ENCODE peak calls at places on chromosomes 13 and 19, in ten cellular contexts. H is psoas muscle; Y is cardiac septum; K is ascending aorta; V is stimulated activated CD4-positive, alpha-beta T cell treated with anti-CD3 and anti-CD28 coated beads, TNF-alpha, amount 100 ng/mL, for 1 hour; Q is T-helper 17 cell; J is NCI-H1092; U is stromal cell of bone marrow; B is upper lobe of right lung; R is NCI-H774. N is an unnamed sample.

GRCh38 chr13:28177877-28178276 is 39.5 kb downstream of the PAN3 start:
- DNase-seq in B (no peak), K (no peak), J (no peak), Q (no peak), U (no peak), V (no peak), Y (no peak), H (no peak), R (no peak), N (no peak)

GRCh38 chr19:46442808-46443450 is 14.2 kb upstream of the PNMA8C start:
- DNase-seq in Y (no peak), V (no peak), U (peak; percentile 50), Q (no peak), B (peak; percentile 40), R (no peak), K (no peak), J (no peak), H (peak; percentile 19), N (no peak)

GRCh38 chr13:114115191-114115671 is 17.2 kb downstream of the RASA3 start:
- DNase-seq in U (no peak), R (no peak), H (peak; percentile 48), B (peak; percentile 85), Q (no peak), Y (no peak), J (no peak), V (no peak), K (peak; percentile 70), N (peak; percentile 85)

GRCh38 chr13:110957181-110957884 is 42.5 kb upstream of the ANKRD10 start:
- DNase-seq in V (no peak), U (no peak), R (no peak), K (no peak), B (no peak), J (no peak), Y (no peak), Q (no peak), H (no peak), N (no peak)

GRCh38 chr13:40094056-40094455 is 438.6 kb downstream of the COG6 start:
- DNase-seq in Y (no peak), H (no peak), V (no peak), R (no peak), K (no peak), J (no peak), U (no peak), B (no peak), Q (no peak), N (no peak)

GRCh38 chr13:41492432-41493267 is 35.3 kb downstream of the RGCC start:
- DNase-seq in U (no peak), J (no peak), H (no peak), Q (no peak), B (no peak), Y (no peak), R (no peak), V (no peak), K (no peak), N (no peak)

GRCh38 chr13:39787086-39787487 is 131.6 kb downstream of the COG6 start:
- DNase-seq in Y (no peak), H (no peak), Q (no peak), B (no peak), V (no peak), K (no peak), J (no peak), U (no peak), R (no peak), N (no peak)

GRCh38 chr19:46674416-46675178 is 13.6 kb upstream of the DACT3 start:
- DNase-seq in V (no peak), U (no peak), B (no peak), K (no peak), R (no peak), Y (no peak), J (no peak), Q (no peak), H (no peak), N (no peak)

GRCh38 chr19:3176715-3177501 is 1.7 kb upstream of the S1PR4 start:
- DNase-seq in R (no peak), J (no peak), Q (peak; percentile 39), V (peak; percentile 49), H (no peak), U (no peak), B (peak; percentile 87), Y (no peak), K (no peak), N (peak; percentile 77)

GRCh38 chr19:11168568-11168967 is 13.0 kb upstream of the SPC24 start:
- DNase-seq in Y (no peak), H (no peak), B (no peak), Q (no peak), K (peak; percentile 90), V (no peak), U (peak; percentile 96), J (no peak), R (no peak), N (no peak)

GRCh38 chr19:24159707-24160106 is 72.7 kb downstream of the ZNF254 start:
- DNase-seq in V (no peak), K (no peak), Y (no peak), U (no peak), Q (no peak), B (no peak), R (no peak), J (no peak), H (no peak), N (no peak)

GRCh38 chr13:108266316-108266936 is 3.1 kb upstream of the TNFSF13B start:
- DNase-seq in B (no peak), H (no peak), Q (no peak), K (no peak), R (no peak), J (no peak), V (no peak), U (no peak), Y (no peak), N (peak; percentile 57)

GRCh38 chr13:105678072-105678471 is 857.4 kb downstream of the EFNB2 start:
- DNase-seq in B (no peak), Y (no peak), U (no peak), R (no peak), J (no peak), Q (no peak), K (no peak), V (no peak), H (no peak), N (no peak)

GRCh38 chr19:41192574-41193419 is at the start of gene CYP2S1:
- DNase-seq in Q (no peak), U (no peak), Y (no peak), R (no peak), B (peak; percentile 79), H (no peak), J (no peak), V (no peak), K (no peak), N (no peak)

GRCh38 chr13:94710881-94711560 is 1.3 kb downstream of the SOX21 start:
- DNase-seq in V (no peak), U (no peak), K (no peak), R (peak; percentile 19), Q (no peak), B (peak; percentile 63), H (no peak), Y (no peak), J (peak; percentile 65), N (peak; percentile 80)

GRCh38 chr19:11264452-11265176 is 2.3 kb upstream of the DOCK6 start:
- DNase-seq in R (no peak), U (no peak), V (no peak), J (no peak), K (no peak), B (peak; percentile 93), Y (peak; percentile 85), H (no peak), Q (no peak), N (no peak)

GRCh38 chr19:54489341-54489740 is 13.3 kb upstream of the LAIR2 start:
- DNase-seq in Y (no peak), Q (no peak), J (no peak), R (no peak), H (no peak), U (no peak), V (no peak), K (no peak), B (no peak), N (no peak)

GRCh38 chr19:48715276-48715675 is 4.2 kb downstream of the MAMSTR start:
- DNase-seq in K (no peak), R (no peak), B (no peak), H (no peak), V (no peak), U (no peak), J (no peak), Q (no peak), Y (no peak), N (no peak)

GRCh38 chr13:90997951-90998350 is 349.5 kb upstream of the MIR17HG start:
- DNase-seq in R (no peak), Q (no peak), U (no peak), B (no peak), K (no peak), J (no peak), H (no peak), Y (no peak), V (no peak), N (no peak)

GRCh38 chr19:2454962-2455409 is 1.8 kb downstream of the LMNB2 start:
- DNase-seq in Y (no peak), H (no peak), K (no peak), B (no peak), V (no peak), R (no peak), J (no peak), Q (no peak), U (no peak), N (peak; percentile 79)